ENCODE peak calls at places on chromosomes 16 and 17, in eight cellular contexts. R, F, U, Z, K, A, E and N are unnamed samples.

GRCh38 chr16:4936181-4936990 is 562 bp downstream of the PPL start:
- DNase-seq in U (no peak), F (peak), E (peak), Z (no peak), K (no peak), R (no peak), A (no peak), N (no peak)

GRCh38 chr16:25823891-25824290 is 132.1 kb downstream of the HS3ST4 start:
- DNase-seq in A (no peak), K (no peak), U (no peak), E (no peak), Z (no peak), F (peak), R (no peak), N (no peak)

GRCh38 chr16:48561960-48562393 is 48.0 kb downstream of the N4BP1 start:
- DNase-seq in Z (peak), U (no peak), R (no peak), K (no peak), F (no peak), A (peak), E (no peak), N (peak)

GRCh38 chr16:24776486-24777220 is 47.2 kb downstream of the TNRC6A start:
- DNase-seq in U (no peak), A (peak), E (no peak), F (no peak), R (no peak), K (no peak), Z (no peak), N (peak)

GRCh38 chr17:164536-165235 is 16.8 kb downstream of the DOC2B start:
- DNase-seq in U (no peak), Z (peak), A (peak), F (peak), K (no peak), R (peak), E (no peak), N (peak)

GRCh38 chr17:72984145-72984924 is 108.2 kb downstream of the SLC39A11 start:
- DNase-seq in A (peak), R (no peak), E (no peak), K (no peak), F (no peak), U (peak), Z (no peak), N (peak)

GRCh38 chr16:15949210-15950166 is at the start of gene ABCC1:
- DNase-seq in E (peak), Z (peak), K (peak), U (no peak), A (no peak), R (no peak), F (peak), N (no peak)

GRCh38 chr16:716768-717325 is 1.9 kb downstream of the METRN start:
- DNase-seq in K (no peak), A (no peak), U (no peak), E (no peak), F (no peak), R (no peak), Z (no peak), N (no peak)

GRCh38 chr17:29608986-29609385 is 13.7 kb downstream of the CORO6 start:
- DNase-seq in Z (no peak), A (no peak), R (no peak), F (peak), E (no peak), K (no peak), U (no peak), N (no peak)

GRCh38 chr17:66308856-66309255 is 6.4 kb downstream of the PRKCA start:
- DNase-seq in E (no peak), A (no peak), U (no peak), R (no peak), Z (no peak), F (no peak), K (no peak), N (no peak)

GRCh38 chr16:68935008-68935407 is 91.7 kb downstream of the TANGO6 start:
- DNase-seq in A (no peak), F (no peak), Z (no peak), K (no peak), R (no peak), E (no peak), U (no peak), N (no peak)

GRCh38 chr17:74467221-74467951 is 952 bp downstream of the CD300A start:
- DNase-seq in A (no peak), E (peak), R (no peak), F (no peak), K (no peak), Z (no peak), U (no peak), N (no peak)

GRCh38 chr17:78544876-78545755 is 32.1 kb downstream of the DNAH17 start:
- DNase-seq in R (no peak), U (no peak), E (no peak), A (no peak), Z (no peak), F (no peak), K (no peak), N (no peak)

GRCh38 chr17:39235555-39236221 is 9.9 kb upstream of the STAC2 start:
- DNase-seq in A (peak), Z (peak), F (peak), U (no peak), R (no peak), E (peak), K (no peak), N (peak)

GRCh38 chr16:70651524-70651923 is 5.2 kb downstream of the IL34 start:
- DNase-seq in F (peak), A (peak), E (no peak), Z (no peak), U (no peak), K (no peak), R (no peak), N (no peak)

GRCh38 chr17:67672592-67672991 is 45.1 kb upstream of the NOL11 start:
- DNase-seq in F (no peak), Z (no peak), U (no peak), K (no peak), R (no peak), E (no peak), A (no peak), N (no peak)

GRCh38 chr17:3949418-3949817 is 14.8 kb downstream of the ATP2A3 start:
- DNase-seq in R (no peak), Z (no peak), E (no peak), K (no peak), A (no peak), U (no peak), F (no peak), N (no peak)

GRCh38 chr16:1102333-1102700 is 6.3 kb upstream of the C1QTNF8 start:
- DNase-seq in U (no peak), A (no peak), E (no peak), K (no peak), R (no peak), Z (no peak), F (no peak), N (no peak)

GRCh38 chr16:85173077-85173980 is 61.1 kb upstream of the CIBAR2 start:
- DNase-seq in K (no peak), Z (no peak), E (no peak), U (peak), F (no peak), A (peak), R (peak), N (peak)

GRCh38 chr17:60577147-60577925 is 22.7 kb upstream of the PPM1D start:
- DNase-seq in Z (peak), K (no peak), R (no peak), E (no peak), F (no peak), U (no peak), A (peak), N (peak)

GRCh38 chr17:7186241-7186640 is 7.1 kb upstream of the ASGR1 start:
- DNase-seq in E (peak), U (no peak), A (no peak), F (no peak), Z (peak), K (no peak), R (no peak), N (no peak)

GRCh38 chr17:61391595-61392291 is 7.9 kb upstream of the TBX2 start:
- DNase-seq in Z (no peak), R (no peak), F (no peak), K (no peak), A (no peak), U (no peak), E (no peak), N (no peak)

GRCh38 chr16:10552998-10553491 is 27.4 kb downstream of the EMP2 start:
- DNase-seq in Z (no peak), A (no peak), F (peak), U (no peak), K (no peak), E (peak), R (no peak), N (no peak)

GRCh38 chr17:80047176-80047575 is 10.7 kb downstream of the CCDC40 start:
- DNase-seq in E (no peak), Z (no peak), R (no peak), A (no peak), K (no peak), F (no peak), U (no peak), N (no peak)

GRCh38 chr16:48613061-48613957 is 3.3 kb upstream of the N4BP1 start:
- DNase-seq in Z (peak), A (peak), K (no peak), E (peak), R (no peak), F (no peak), U (peak), N (peak)

GRCh38 chr16:88617268-88618031 is 20.9 kb upstream of the IL17C start:
- DNase-seq in U (no peak), K (no peak), R (no peak), F (no peak), Z (no peak), A (peak), E (no peak), N (no peak)

GRCh38 chr17:72095316-72095715 is 25.5 kb upstream of the SOX9 start:
- DNase-seq in F (no peak), A (no peak), U (no peak), K (no peak), Z (no peak), R (no peak), E (no peak), N (no peak)

GRCh38 chr16:27883576-27883975 is 179.9 kb downstream of the GSG1L start:
- DNase-seq in K (no peak), A (no peak), F (no peak), E (no peak), Z (no peak), U (no peak), R (no peak), N (no peak)

GRCh38 chr16:57533618-57534336 is 2.6 kb downstream of the CCDC102A start:
- DNase-seq in U (no peak), E (peak), R (no peak), K (no peak), F (peak), A (no peak), Z (no peak), N (no peak)

GRCh38 chr17:18172528-18173278 is 10.9 kb upstream of the ALKBH5 start:
- DNase-seq in A (peak), Z (no peak), K (no peak), R (no peak), E (no peak), F (no peak), U (no peak), N (no peak)
- TF ChIP-seq CTCF in A (no peak), Z (no peak), K (no peak), R (no peak), E (no peak), F (no peak), U (no peak), N (peak)

GRCh38 chr17:44765965-44766364 is 7.2 kb downstream of the ADAM11 start:
- DNase-seq in F (no peak), K (no peak), R (no peak), A (no peak), U (no peak), Z (no peak), E (no peak), N (no peak)

GRCh38 chr17:44768505-44769142 is 9.8 kb downstream of the ADAM11 start:
- DNase-seq in F (no peak), R (no peak), A (no peak), K (peak), Z (no peak), E (no peak), U (no peak), N (no peak)

GRCh38 chr17:44766409-44767038 is 7.7 kb downstream of the ADAM11 start:
- DNase-seq in F (no peak), Z (no peak), U (no peak), A (no peak), K (no peak), R (no peak), E (no peak), N (no peak)

GRCh38 chr17:44769230-44769629 is 10.4 kb downstream of the ADAM11 start:
- DNase-seq in Z (no peak), E (no peak), U (no peak), A (no peak), F (no peak), R (no peak), K (no peak), N (no peak)

GRCh38 chr17:44767493-44767892 is 8.7 kb downstream of the ADAM11 start:
- DNase-seq in U (no peak), F (no peak), E (no peak), R (no peak), A (no peak), K (no peak), Z (no peak), N (no peak)
- TF ChIP-seq CTCF in U (no peak), F (no peak), E (no peak), R (no peak), A (no peak), K (no peak), Z (no peak), N (no peak)

GRCh38 chr16:12162586-12162985 is 186.1 kb downstream of the SNX29 start:
- DNase-seq in E (no peak), K (no peak), R (no peak), U (no peak), F (no peak), Z (no peak), A (no peak), N (no peak)

GRCh38 chr16:12163970-12164369 is 187.4 kb downstream of the SNX29 start:
- DNase-seq in Z (no peak), R (no peak), F (no peak), E (no peak), A (no peak), K (no peak), U (no peak), N (no peak)

GRCh38 chr16:12170103-12171025 is 193.8 kb downstream of the SNX29 start:
- DNase-seq in U (no peak), F (no peak), Z (no peak), A (peak), R (no peak), E (no peak), K (no peak), N (peak)

GRCh38 chr16:12168054-12169018 is 191.8 kb downstream of the SNX29 start:
- DNase-seq in K (no peak), E (no peak), R (no peak), Z (no peak), A (peak), F (no peak), U (no peak), N (no peak)

DNA sequence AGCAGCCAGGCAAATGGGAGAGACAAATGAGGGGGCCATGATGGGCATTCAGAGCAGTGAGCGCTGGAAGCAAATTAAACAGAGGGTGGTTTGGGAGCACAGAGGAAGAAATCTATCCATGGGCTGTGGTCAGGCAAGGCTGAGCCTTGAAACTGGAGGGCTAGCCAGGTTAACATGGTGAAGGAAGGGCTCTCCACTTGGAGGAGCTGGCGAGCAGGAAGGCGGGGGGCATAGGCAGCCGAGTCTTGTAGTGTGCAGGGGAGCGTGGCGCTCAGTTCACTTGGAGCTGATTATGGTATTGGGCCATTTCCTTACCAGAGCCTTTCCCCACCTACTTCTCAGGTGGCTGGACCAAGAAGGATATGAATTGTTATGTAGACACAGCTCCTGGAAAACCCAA is 189.7 kb downstream of the SNX29 start:
- DNase-seq in K (no peak), F (no peak), R (no peak), A (no peak), Z (no peak), E (no peak), U (no peak), N (no peak)
- TF ChIP-seq CTCF in K (no peak), F (no peak), R (no peak), A (no peak), Z (peak), E (no peak), U (no peak), N (no peak)

GRCh38 chr17:16991349-16992009 is 19.6 kb upstream of the TNFRSF13B start:
- DNase-seq in U (no peak), Z (peak), F (peak), E (peak), R (no peak), A (peak), K (no peak), N (peak)

GRCh38 chr17:16994626-16995025 is 22.7 kb upstream of the TNFRSF13B start:
- DNase-seq in F (no peak), Z (no peak), U (no peak), E (no peak), R (no peak), A (no peak), K (no peak), N (peak)

GRCh38 chr17:16997514-16998429 is 25.9 kb upstream of the TNFRSF13B start:
- DNase-seq in F (no peak), K (peak), R (no peak), U (no peak), E (no peak), A (no peak), Z (no peak), N (peak)

GRCh38 chr17:16999931-17000625 is 28.2 kb upstream of the TNFRSF13B start:
- DNase-seq in E (no peak), K (no peak), U (no peak), R (no peak), Z (no peak), A (no peak), F (no peak), N (no peak)

DNA sequence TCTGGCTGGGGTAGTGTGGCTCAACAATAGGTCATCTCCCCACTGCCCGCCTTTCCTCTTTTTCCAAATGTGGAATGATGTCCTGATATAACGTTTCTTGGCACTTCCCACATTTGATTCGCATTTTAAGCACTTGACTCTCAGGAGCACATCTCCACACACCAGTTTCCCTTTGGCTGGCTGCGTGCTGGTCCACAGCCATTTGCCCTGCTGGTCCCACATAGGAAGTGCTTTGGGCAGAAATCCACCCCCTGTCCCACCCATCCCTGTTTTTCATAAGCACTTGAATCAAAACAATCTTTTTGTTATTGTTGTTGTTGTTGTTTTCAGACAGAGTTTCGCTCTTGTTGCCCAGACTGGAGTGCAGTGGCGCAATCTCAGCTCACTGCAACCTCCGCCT is 24.0 kb upstream of the TNFRSF13B start:
- DNase-seq in F (no peak), R (no peak), A (no peak), K (no peak), E (no peak), U (no peak), Z (no peak), N (no peak)
- TF ChIP-seq CTCF in F (no peak), R (no peak), A (no peak), K (no peak), E (no peak), U (no peak), Z (no peak), N (no peak)

DNA sequence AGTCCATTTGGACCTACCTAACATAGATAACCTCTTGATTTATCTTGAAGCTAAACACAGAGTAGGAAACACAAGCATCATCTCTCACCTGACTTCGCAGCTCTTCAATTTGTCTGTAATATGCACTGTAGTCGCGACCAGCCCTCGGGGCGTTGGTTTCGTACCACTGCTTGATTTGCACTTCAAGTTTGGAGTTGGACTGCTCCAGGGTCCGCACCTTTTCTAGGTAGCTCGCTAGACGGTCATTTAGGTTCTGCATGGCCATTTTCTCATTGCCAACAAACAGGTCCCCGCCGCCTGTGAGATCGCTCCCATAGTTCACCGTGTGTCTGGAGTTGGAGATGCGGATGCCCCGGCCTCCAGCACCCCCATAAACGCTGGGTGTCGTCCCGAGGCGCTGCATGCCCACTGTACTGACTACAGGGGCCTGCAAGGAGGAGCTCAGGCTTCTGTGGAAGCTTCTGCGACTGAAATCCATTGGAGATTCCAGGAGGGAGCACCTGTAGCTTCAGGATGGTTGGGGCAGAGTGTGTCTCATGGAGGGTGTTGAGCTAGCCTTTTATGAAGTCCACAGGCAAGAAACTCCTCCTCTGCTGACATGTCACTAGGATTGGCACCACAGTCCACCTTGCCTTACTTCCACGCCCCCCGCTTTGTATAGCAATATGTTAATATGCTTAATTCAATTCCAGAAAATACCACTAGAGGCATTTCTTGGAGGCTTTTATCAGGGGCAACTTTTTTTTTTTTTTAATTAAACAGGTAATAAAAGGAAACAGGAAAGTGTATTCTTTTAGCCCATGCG is at the start of gene KRT20:
- DNase-seq in K (no peak), E (no peak), R (no peak), Z (no peak), F (no peak), A (no peak), U (no peak), N (no peak)
- TF ChIP-seq CTCF in K (no peak), E (no peak), R (peak), Z (no peak), F (no peak), A (no peak), U (no peak), N (peak)

GRCh38 chr17:43995150-43995471 is 9.3 kb upstream of the NAGS start:
- DNase-seq in F (no peak), R (no peak), U (no peak), A (no peak), K (no peak), E (no peak), Z (no peak), N (no peak)
- TF ChIP-seq CTCF in F (no peak), R (no peak), U (no peak), A (no peak), K (no peak), E (peak), Z (no peak), N (no peak)

DNA sequence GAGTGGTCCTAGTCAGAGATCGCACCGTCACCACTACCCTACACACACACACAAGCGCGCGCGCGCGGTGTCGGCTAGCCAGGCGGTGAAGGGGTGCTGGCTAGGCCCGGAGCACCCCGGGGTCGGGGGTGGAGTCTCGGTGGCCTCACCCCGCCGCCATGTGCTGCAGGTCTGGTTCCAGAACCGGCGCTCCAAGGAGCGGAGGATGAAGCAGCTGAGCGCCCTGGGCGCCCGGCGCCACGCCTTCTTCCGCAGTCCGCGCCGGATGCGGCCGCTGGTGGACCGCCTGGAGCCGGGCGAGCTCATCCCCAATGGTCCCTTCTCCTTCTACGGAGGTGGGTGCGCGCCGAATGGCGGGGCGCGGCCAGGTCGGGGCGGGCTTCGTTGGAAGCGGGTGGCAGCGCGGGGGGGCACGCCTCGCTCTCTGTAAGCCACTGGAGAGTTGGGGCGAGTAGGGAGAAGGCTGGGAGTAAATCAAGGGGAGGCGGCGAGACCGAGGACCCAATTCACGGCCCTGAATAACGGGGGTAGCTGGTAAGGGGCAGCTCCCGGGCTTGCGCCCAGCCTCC is 4.8 kb downstream of the LHX1 start:
- DNase-seq in K (no peak), R (no peak), U (no peak), E (peak), F (no peak), A (no peak), Z (no peak), N (no peak)
- TF ChIP-seq CTCF in K (no peak), R (no peak), U (no peak), E (no peak), F (no peak), A (no peak), Z (no peak), N (no peak)

GRCh38 chr17:5775098-5775497 is 190.8 kb upstream of the NLRP1 start:
- DNase-seq in E (no peak), U (no peak), K (no peak), R (no peak), Z (no peak), F (no peak), A (no peak), N (no peak)
- TF ChIP-seq CTCF in E (no peak), U (no peak), K (no peak), R (no peak), Z (no peak), F (no peak), A (no peak), N (no peak)